ENCODE peak calls at places on chromosomes 6 and 20, in four cellular contexts. Z is cerebellum, Q is IMR-90, V is iris pigment epithelial cell. T is an unnamed sample.

GRCh38 chr6:116444991-116445566 is 16.1 kb upstream of the CALHM6 start:
- DNase-seq in Z (no peak), Q (no peak), V (no peak), T (peak)

GRCh38 chr6:126232671-126233070 is 107.2 kb upstream of the CENPW start:
- DNase-seq in V (no peak), Q (no peak), Z (no peak), T (no peak)

GRCh38 chr6:33824461-33825154 is 20.8 kb upstream of the MLN start:
- DNase-seq in V (peak), Z (no peak), Q (peak), T (no peak)

GRCh38 chr6:53465732-53466131 is 79.2 kb downstream of the GCLC start:
- DNase-seq in Z (no peak), Q (peak), V (peak), T (no peak)

GRCh38 chr6:153568601-153569000 is 437.5 kb upstream of the RGS17 start:
- DNase-seq in Q (no peak), V (peak), Z (no peak), T (no peak)

GRCh38 chr6:30555428-30556005 is 772 bp downstream of the GNL1 start:
- DNase-seq in V (peak), Q (peak), Z (peak), T (no peak)

GRCh38 chr6:54335871-54336270 is 27.6 kb downstream of the TINAG start:
- DNase-seq in Q (peak), Z (no peak), V (peak), T (no peak)

GRCh38 chr6:156197513-156197912 is 579.7 kb upstream of the ARID1B start:
- DNase-seq in Z (no peak), V (no peak), Q (no peak), T (no peak)

GRCh38 chr6:168217880-168218537 is 101.6 kb downstream of the DACT2 start:
- DNase-seq in Z (no peak), V (no peak), Q (no peak), T (no peak)

GRCh38 chr6:34546551-34547321 is 9.4 kb downstream of the SPDEF start:
- DNase-seq in Q (no peak), V (no peak), Z (peak), T (no peak)

GRCh38 chr6:149696904-149697303 is 21.0 kb downstream of the LATS1 start:
- DNase-seq in V (peak), Z (no peak), Q (peak), T (no peak)

GRCh38 chr6:28589234-28589951 is 63.7 kb downstream of the GPX5 start:
- DNase-seq in Q (peak), V (peak), Z (peak), T (peak)

GRCh38 chr6:15887491-15888461 is 224.9 kb upstream of the DTNBP1 start:
- DNase-seq in V (no peak), Z (no peak), Q (no peak), T (no peak)

GRCh38 chr6:158026054-158026900 is 44.6 kb downstream of the SYNJ2 start:
- DNase-seq in Q (peak), V (peak), Z (peak), T (no peak)

GRCh38 chr20:59403261-59403961 is 103.0 kb downstream of the EDN3 start:
- DNase-seq in V (no peak), Q (no peak), Z (peak), T (peak)

GRCh38 chr6:101597711-101598110 is 204.2 kb downstream of the GRIK2 start:
- DNase-seq in Q (peak), Z (no peak), V (peak), T (no peak)

GRCh38 chr20:61797200-61797599 is 268.5 kb downstream of the TAF4 start:
- DNase-seq in Z (no peak), Q (no peak), V (no peak), T (no peak)